ENCODE peak calls at places on chromosomes 2 and 18, in six cellular contexts. S is AG04450, A is mucosa of descending colon, P is cardiac muscle cell, Z is neural crest cell, F is foreskin fibroblast. Y is an unnamed sample.

GRCh38 chr2:217103752-217104540 is 244.1 kb upstream of the TNP1 start:
- DNase-seq in S (peak; percentile 29), A (no peak), P (peak; percentile 14), Z (no peak), F (peak; percentile 72), Y (no peak)

GRCh38 chr2:241788572-241788971 is 11.9 kb downstream of the GAL3ST2 start:
- DNase-seq in S (no peak), A (no peak), P (no peak), Z (no peak), F (no peak), Y (no peak)

GRCh38 chr2:215357660-215358059 is 45.8 kb downstream of the ATIC start:
- DNase-seq in S (no peak), A (no peak), P (peak; percentile 58), Z (no peak), F (no peak), Y (no peak)

GRCh38 chr18:72867721-72868665 is at the start of gene NETO1:
- DNase-seq in S (no peak), A (no peak), P (no peak), Z (peak; percentile 42), F (peak; percentile 37), Y (peak; percentile 64)

GRCh38 chr2:218448934-218449333 is 30.0 kb downstream of the VIL1 start:
- DNase-seq in S (peak; percentile 6), A (no peak), P (no peak), Z (no peak), F (peak; percentile 23), Y (no peak)

GRCh38 chr18:42048150-42048549 is 93.1 kb downstream of the PIK3C3 start:
- DNase-seq in S (peak; percentile 55), A (no peak), P (peak; percentile 86), Z (no peak), F (peak; percentile 89), Y (no peak)

GRCh38 chr2:156077041-156077735 is 255.3 kb downstream of the NR4A2 start:
- DNase-seq in S (no peak), A (no peak), P (no peak), Z (no peak), F (no peak), Y (no peak)

GRCh38 chr2:205811387-205811786 is 129.1 kb downstream of the NRP2 start:
- DNase-seq in S (no peak), A (no peak), P (peak; percentile 81), Z (no peak), F (no peak), Y (no peak)

GRCh38 chr2:165369131-165369935 is 100.2 kb upstream of the CSRNP3 start:
- DNase-seq in S (no peak), A (no peak), P (no peak), Z (no peak), F (no peak), Y (no peak)

GRCh38 chr2:10400568-10400977 is 47.6 kb downstream of the ODC1 start:
- DNase-seq in S (no peak), A (no peak), P (no peak), Z (no peak), F (no peak), Y (no peak)

GRCh38 chr2:39136799-39137198 is 15.9 kb upstream of the SOS1 start:
- DNase-seq in S (no peak), A (no peak), P (no peak), Z (no peak), F (no peak), Y (no peak)

GRCh38 chr18:3594760-3595241 is 144.8 kb downstream of the TGIF1 start:
- DNase-seq in S (no peak), A (no peak), P (peak; percentile 72), Z (no peak), F (no peak), Y (no peak)

GRCh38 chr2:188773075-188773474 is 201.1 kb upstream of the COL3A1 start:
- DNase-seq in S (no peak), A (no peak), P (peak; percentile 77), Z (no peak), F (peak; percentile 45), Y (no peak)

GRCh38 chr2:21381421-21381820 is 257.7 kb downstream of the TDRD15 start:
- DNase-seq in S (peak; percentile 7), A (no peak), P (no peak), Z (no peak), F (no peak), Y (no peak)

GRCh38 chr2:230738391-230738811 is 25.8 kb downstream of the CAB39 start:
- DNase-seq in S (no peak), A (no peak), P (peak; percentile 53), Z (no peak), F (no peak), Y (no peak)

GRCh38 chr2:69645026-69645425 is 1.5 kb upstream of the AAK1 start:
- DNase-seq in S (no peak), A (no peak), P (no peak), Z (no peak), F (no peak), Y (no peak)

GRCh38 chr18:56197460-56197859 is 440.9 kb downstream of the TXNL1 start:
- DNase-seq in S (no peak), A (no peak), P (no peak), Z (no peak), F (no peak), Y (no peak)

GRCh38 chr2:150479075-150479915 is 8.2 kb downstream of the RND3 start:
- DNase-seq in S (no peak), A (no peak), P (peak; percentile 56), Z (no peak), F (no peak), Y (no peak)

GRCh38 chr18:45774065-45774521 is 50.1 kb downstream of the SLC14A1 start:
- DNase-seq in S (no peak), A (no peak), P (peak; percentile 75), Z (no peak), F (no peak), Y (no peak)

GRCh38 chr2:61177727-61178549 is 15.9 kb downstream of the C2orf74 start:
- DNase-seq in S (no peak), A (peak; percentile 68), P (peak; percentile 42), Z (no peak), F (no peak), Y (peak; percentile 29)

GRCh38 chr2:67050621-67051020 is 346.5 kb upstream of the ETAA1 start:
- DNase-seq in S (no peak), A (no peak), P (peak; percentile 29), Z (no peak), F (no peak), Y (no peak)

GRCh38 chr2:44237221-44237620 is 38.1 kb upstream of the SLC3A1 start:
- DNase-seq in S (no peak), A (no peak), P (no peak), Z (no peak), F (no peak), Y (no peak)

GRCh38 chr2:181813963-181814565 is 77.5 kb upstream of the ITPRID2 start:
- DNase-seq in S (peak; percentile 56), A (no peak), P (peak; percentile 70), Z (no peak), F (peak; percentile 75), Y (no peak)

GRCh38 chr2:204225633-204226032 is 289.1 kb downstream of the ICOS start:
- DNase-seq in S (no peak), A (no peak), P (no peak), Z (no peak), F (no peak), Y (no peak)

GRCh38 chr18:13218376-13219011 is at the start of gene LDLRAD4:
- DNase-seq in S (no peak), A (peak; percentile 69), P (no peak), Z (peak; percentile 32), F (no peak), Y (peak; percentile 54)

GRCh38 chr2:179239194-179239593 is 25.4 kb downstream of the SESTD1 start:
- DNase-seq in S (no peak), A (no peak), P (no peak), Z (no peak), F (no peak), Y (no peak)

GRCh38 chr2:179238027-179238426 is 26.6 kb downstream of the SESTD1 start:
- DNase-seq in S (no peak), A (no peak), P (no peak), Z (no peak), F (no peak), Y (no peak)

GRCh38 chr2:179239838-179240237 is 24.8 kb downstream of the SESTD1 start:
- DNase-seq in S (no peak), A (no peak), P (no peak), Z (no peak), F (no peak), Y (no peak)

GRCh38 chr2:179243046-179243445 is 21.6 kb downstream of the SESTD1 start:
- DNase-seq in S (no peak), A (no peak), P (no peak), Z (no peak), F (no peak), Y (no peak)

GRCh38 chr2:179240481-179241451 is 23.9 kb downstream of the SESTD1 start:
- DNase-seq in S (no peak), A (no peak), P (no peak), Z (no peak), F (no peak), Y (no peak)
- TF ChIP-seq CTCF in S (no peak), A (no peak), P (no peak), Z (peak; percentile 40), F (no peak), Y (no peak)

GRCh38 chr18:24985616-24986015 is 366.4 kb downstream of the ZNF521 start:
- DNase-seq in S (no peak), A (no peak), P (no peak), Z (no peak), F (peak; percentile 18), Y (no peak)
- TF ChIP-seq CTCF in S (no peak), A (no peak), P (no peak), Z (no peak), F (no peak), Y (no peak)

GRCh38 chr2:191759200-191759507 is 81.2 kb downstream of the NABP1 start:
- DNase-seq in S (no peak), A (no peak), P (no peak), Z (no peak), F (no peak), Y (no peak)

GRCh38 chr2:191757256-191757655 is 79.3 kb downstream of the NABP1 start:
- DNase-seq in S (no peak), A (no peak), P (no peak), Z (no peak), F (no peak), Y (no peak)

GRCh38 chr2:191758420-191759199 is 80.7 kb downstream of the NABP1 start:
- DNase-seq in S (no peak), A (peak; percentile 39), P (peak; percentile 56), Z (peak; percentile 14), F (no peak), Y (peak; percentile 27)

GRCh38 chr2:191760655-191761054 is 82.7 kb downstream of the NABP1 start:
- DNase-seq in S (no peak), A (no peak), P (no peak), Z (no peak), F (no peak), Y (no peak)

GRCh38 chr2:191759650-191760049 is 81.7 kb downstream of the NABP1 start:
- DNase-seq in S (no peak), A (no peak), P (no peak), Z (no peak), F (no peak), Y (no peak)
- TF ChIP-seq CTCF in S (no peak), A (no peak), P (no peak), Z (no peak), F (no peak), Y (no peak)

DNA sequence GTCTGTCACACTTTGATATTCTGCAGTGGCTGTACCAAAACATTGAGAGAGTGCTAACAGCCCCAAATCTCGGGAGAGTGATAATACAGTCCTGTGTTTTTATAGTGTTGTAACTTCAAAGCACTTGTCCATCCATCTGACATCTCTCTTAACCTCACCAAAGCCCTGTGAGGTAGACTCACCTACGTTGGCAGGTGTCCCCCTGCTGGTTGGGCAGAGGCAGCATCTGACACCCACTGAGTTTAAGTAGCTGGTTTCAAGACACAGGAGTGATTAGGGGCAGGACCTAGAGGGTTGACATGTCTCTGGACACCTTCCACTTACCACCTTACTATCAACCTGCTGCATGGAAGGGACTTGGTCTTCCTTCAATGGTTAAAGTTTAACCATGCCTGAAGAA is 22.9 kb downstream of the COLEC12 start:
- DNase-seq in S (no peak), A (no peak), P (no peak), Z (no peak), F (no peak), Y (no peak)
- TF ChIP-seq CTCF in S (no peak), A (no peak), P (peak; percentile 17), Z (peak; percentile 55), F (no peak), Y (no peak)